ENCODE peak calls at places on chromosomes 16 and 17, in seven cellular contexts. One of them, this sample, is unnamed.

GRCh38 chr16:31404353-31405064 is 11.4 kb downstream of the ITGAD start:
- DNase-seq in CD4-positive, alpha-beta memory T cell: no peak
- DNase-seq in activated CD4-positive, alpha-beta T cell treated with anti-CD3 and anti-CD28 coated beads, Interleukin-2, amount 50 U/mL, for 4 hours: no peak
- DNase-seq in cardiac fibroblast: peak
- DNase-seq in fibroblast of pulmonary artery: peak
- DNase-seq in astrocyte of the spinal cord: no peak
- DNase-seq in fibroblast of the aortic adventitia: peak
- DNase-seq in this sample: no peak

GRCh38 chr17:67488768-67489167 is 111.7 kb downstream of the PITPNC1 start:
- DNase-seq in CD4-positive, alpha-beta memory T cell: no peak
- DNase-seq in activated CD4-positive, alpha-beta T cell treated with anti-CD3 and anti-CD28 coated beads, Interleukin-2, amount 50 U/mL, for 4 hours: no peak
- DNase-seq in cardiac fibroblast: no peak
- DNase-seq in fibroblast of pulmonary artery: no peak
- DNase-seq in astrocyte of the spinal cord: no peak
- DNase-seq in fibroblast of the aortic adventitia: no peak
- DNase-seq in this sample: no peak

GRCh38 chr16:50166511-50167500 is 13.7 kb downstream of the TENT4B start:
- DNase-seq in CD4-positive, alpha-beta memory T cell: no peak
- DNase-seq in activated CD4-positive, alpha-beta T cell treated with anti-CD3 and anti-CD28 coated beads, Interleukin-2, amount 50 U/mL, for 4 hours: peak
- DNase-seq in cardiac fibroblast: peak
- DNase-seq in fibroblast of pulmonary artery: no peak
- DNase-seq in astrocyte of the spinal cord: no peak
- DNase-seq in fibroblast of the aortic adventitia: no peak
- DNase-seq in this sample: no peak

GRCh38 chr17:48442819-48443218 is 12.8 kb upstream of the SKAP1 start:
- DNase-seq in CD4-positive, alpha-beta memory T cell: no peak
- DNase-seq in activated CD4-positive, alpha-beta T cell treated with anti-CD3 and anti-CD28 coated beads, Interleukin-2, amount 50 U/mL, for 4 hours: no peak
- DNase-seq in cardiac fibroblast: peak
- DNase-seq in fibroblast of pulmonary artery: no peak
- DNase-seq in astrocyte of the spinal cord: no peak
- DNase-seq in fibroblast of the aortic adventitia: no peak
- DNase-seq in this sample: no peak

GRCh38 chr16:79334127-79334526 is 266.4 kb downstream of the MAF start:
- DNase-seq in CD4-positive, alpha-beta memory T cell: no peak
- DNase-seq in activated CD4-positive, alpha-beta T cell treated with anti-CD3 and anti-CD28 coated beads, Interleukin-2, amount 50 U/mL, for 4 hours: peak
- DNase-seq in cardiac fibroblast: no peak
- DNase-seq in fibroblast of pulmonary artery: no peak
- DNase-seq in astrocyte of the spinal cord: no peak
- DNase-seq in fibroblast of the aortic adventitia: no peak
- DNase-seq in this sample: peak

GRCh38 chr16:35752773-35753558 is 2293.6 kb downstream of the TP53TG3F start:
- DNase-seq in CD4-positive, alpha-beta memory T cell: no peak
- DNase-seq in activated CD4-positive, alpha-beta T cell treated with anti-CD3 and anti-CD28 coated beads, Interleukin-2, amount 50 U/mL, for 4 hours: no peak
- DNase-seq in cardiac fibroblast: no peak
- DNase-seq in fibroblast of pulmonary artery: no peak
- DNase-seq in astrocyte of the spinal cord: no peak
- DNase-seq in fibroblast of the aortic adventitia: no peak
- DNase-seq in this sample: no peak

GRCh38 chr16:56864910-56865309 is at the start of gene SLC12A3:
- DNase-seq in CD4-positive, alpha-beta memory T cell: no peak
- DNase-seq in activated CD4-positive, alpha-beta T cell treated with anti-CD3 and anti-CD28 coated beads, Interleukin-2, amount 50 U/mL, for 4 hours: no peak
- DNase-seq in cardiac fibroblast: no peak
- DNase-seq in fibroblast of pulmonary artery: no peak
- DNase-seq in astrocyte of the spinal cord: no peak
- DNase-seq in fibroblast of the aortic adventitia: no peak
- DNase-seq in this sample: no peak

GRCh38 chr17:75487351-75488070 is 27.8 kb downstream of the CASKIN2 start:
- DNase-seq in CD4-positive, alpha-beta memory T cell: peak
- DNase-seq in activated CD4-positive, alpha-beta T cell treated with anti-CD3 and anti-CD28 coated beads, Interleukin-2, amount 50 U/mL, for 4 hours: peak
- DNase-seq in cardiac fibroblast: peak
- DNase-seq in fibroblast of pulmonary artery: peak
- DNase-seq in astrocyte of the spinal cord: no peak
- DNase-seq in fibroblast of the aortic adventitia: no peak
- DNase-seq in this sample: peak

GRCh38 chr16:72860726-72861562 is 187.0 kb downstream of the ZFHX3 start:
- DNase-seq in CD4-positive, alpha-beta memory T cell: no peak
- DNase-seq in activated CD4-positive, alpha-beta T cell treated with anti-CD3 and anti-CD28 coated beads, Interleukin-2, amount 50 U/mL, for 4 hours: no peak
- DNase-seq in cardiac fibroblast: no peak
- DNase-seq in fibroblast of pulmonary artery: no peak
- DNase-seq in astrocyte of the spinal cord: no peak
- DNase-seq in fibroblast of the aortic adventitia: no peak
- DNase-seq in this sample: no peak

GRCh38 chr16:49766280-49766679 is 89.6 kb downstream of the ZNF423 start:
- DNase-seq in CD4-positive, alpha-beta memory T cell: no peak
- DNase-seq in activated CD4-positive, alpha-beta T cell treated with anti-CD3 and anti-CD28 coated beads, Interleukin-2, amount 50 U/mL, for 4 hours: no peak
- DNase-seq in cardiac fibroblast: no peak
- DNase-seq in fibroblast of pulmonary artery: peak
- DNase-seq in astrocyte of the spinal cord: no peak
- DNase-seq in fibroblast of the aortic adventitia: no peak
- DNase-seq in this sample: no peak

GRCh38 chr17:29593546-29594440 is 861 bp downstream of the ANKRD13B start:
- DNase-seq in CD4-positive, alpha-beta memory T cell: no peak
- DNase-seq in activated CD4-positive, alpha-beta T cell treated with anti-CD3 and anti-CD28 coated beads, Interleukin-2, amount 50 U/mL, for 4 hours: no peak
- DNase-seq in cardiac fibroblast: no peak
- DNase-seq in fibroblast of pulmonary artery: no peak
- DNase-seq in astrocyte of the spinal cord: peak
- DNase-seq in fibroblast of the aortic adventitia: no peak
- DNase-seq in this sample: no peak

GRCh38 chr16:66703359-66704215 is 7.0 kb upstream of the CMTM4 start:
- DNase-seq in CD4-positive, alpha-beta memory T cell: no peak
- DNase-seq in activated CD4-positive, alpha-beta T cell treated with anti-CD3 and anti-CD28 coated beads, Interleukin-2, amount 50 U/mL, for 4 hours: no peak
- DNase-seq in cardiac fibroblast: no peak
- DNase-seq in fibroblast of pulmonary artery: peak
- DNase-seq in astrocyte of the spinal cord: no peak
- DNase-seq in fibroblast of the aortic adventitia: peak
- DNase-seq in this sample: no peak

GRCh38 chr17:81397314-81398169 is 2.3 kb downstream of the BAHCC1 start:
- DNase-seq in CD4-positive, alpha-beta memory T cell: no peak
- DNase-seq in activated CD4-positive, alpha-beta T cell treated with anti-CD3 and anti-CD28 coated beads, Interleukin-2, amount 50 U/mL, for 4 hours: no peak
- DNase-seq in cardiac fibroblast: peak
- DNase-seq in fibroblast of pulmonary artery: peak
- DNase-seq in astrocyte of the spinal cord: peak
- DNase-seq in fibroblast of the aortic adventitia: peak
- DNase-seq in this sample: no peak

GRCh38 chr16:53768593-53768992 is 64.6 kb downstream of the FTO start:
- DNase-seq in CD4-positive, alpha-beta memory T cell: no peak
- DNase-seq in activated CD4-positive, alpha-beta T cell treated with anti-CD3 and anti-CD28 coated beads, Interleukin-2, amount 50 U/mL, for 4 hours: no peak
- DNase-seq in cardiac fibroblast: peak
- DNase-seq in fibroblast of pulmonary artery: peak
- DNase-seq in astrocyte of the spinal cord: peak
- DNase-seq in fibroblast of the aortic adventitia: peak
- DNase-seq in this sample: no peak